ENCODE peak calls at places on chromosomes 13 and 19, in ten cellular contexts. C, T, E, M, L, K, B, F, R and A are unnamed samples.

GRCh38 chr19:48419158-48419920 is 25.9 kb downstream of the GRIN2D start:
- DNase-seq in C (peak; percentile 43), T (peak; percentile 60), E (peak; percentile 47), M (no peak), L (peak; percentile 42), K (peak; percentile 51), B (peak; percentile 81), F (peak; percentile 87), R (peak; percentile 49), A (peak; percentile 60)

GRCh38 chr13:107867701-107868661 is 347.4 kb downstream of the LIG4 start:
- DNase-seq in C (no peak), T (peak; percentile 70), E (no peak), M (peak; percentile 6), L (peak; percentile 57), K (peak; percentile 52), B (peak; percentile 62), F (peak; percentile 87), R (peak; percentile 35), A (peak; percentile 85)

GRCh38 chr13:28744656-28745055 is 25.9 kb upstream of the SLC46A3 start:
- DNase-seq in C (no peak), T (no peak), E (no peak), M (no peak), L (no peak), K (no peak), B (no peak), F (no peak), R (no peak), A (no peak)

GRCh38 chr13:75621147-75621546 is 15.0 kb upstream of the LMO7 start:
- DNase-seq in C (no peak), T (no peak), E (no peak), M (no peak), L (peak; percentile 70), K (peak; percentile 86), B (no peak), F (no peak), R (no peak), A (no peak)

GRCh38 chr13:32883501-32883900 is 132.7 kb upstream of the KL start:
- DNase-seq in C (no peak), T (no peak), E (no peak), M (no peak), L (peak; percentile 46), K (peak; percentile 64), B (peak; percentile 41), F (peak; percentile 37), R (no peak), A (no peak)

GRCh38 chr13:46595136-46595917 is 42.4 kb downstream of the LRCH1 start:
- DNase-seq in C (no peak), T (no peak), E (no peak), M (no peak), L (peak; percentile 60), K (peak; percentile 49), B (no peak), F (no peak), R (no peak), A (no peak)

GRCh38 chr13:76969488-76970365 is 21.4 kb downstream of the ACOD1 start:
- DNase-seq in C (no peak), T (no peak), E (no peak), M (no peak), L (no peak), K (peak; percentile 16), B (no peak), F (no peak), R (no peak), A (no peak)

GRCh38 chr13:90416519-90416918 is 931.0 kb upstream of the MIR17HG start:
- DNase-seq in C (no peak), T (no peak), E (no peak), M (no peak), L (peak; percentile 43), K (peak; percentile 94), B (peak; percentile 35), F (no peak), R (no peak), A (no peak)

GRCh38 chr19:50696065-50696425 is 23.6 kb downstream of the SHANK1 start:
- DNase-seq in C (no peak), T (no peak), E (no peak), M (no peak), L (no peak), K (no peak), B (no peak), F (no peak), R (no peak), A (no peak)

GRCh38 chr13:26377038-26377437 is 123.1 kb downstream of the CDK8 start:
- DNase-seq in C (no peak), T (peak; percentile 40), E (no peak), M (no peak), L (peak; percentile 3), K (peak; percentile 1), B (no peak), F (peak; percentile 38), R (no peak), A (peak; percentile 60)

GRCh38 chr19:47865166-47865565 is 6.1 kb downstream of the TPRX2 start:
- DNase-seq in C (peak; percentile 18), T (no peak), E (no peak), M (peak; percentile 18), L (no peak), K (no peak), B (peak; percentile 52), F (no peak), R (no peak), A (no peak)

GRCh38 chr19:8575467-8575997 is 1.7 kb downstream of the MYO1F start:
- DNase-seq in C (no peak), T (no peak), E (no peak), M (no peak), L (peak; percentile 35), K (peak; percentile 80), B (no peak), F (no peak), R (no peak), A (no peak)

GRCh38 chr19:35675589-35676140 is 9.3 kb downstream of the UPK1A start:
- DNase-seq in C (no peak), T (no peak), E (no peak), M (no peak), L (no peak), K (no peak), B (no peak), F (no peak), R (no peak), A (no peak)

GRCh38 chr13:103282571-103283450 is 216.6 kb upstream of the SLC10A2 start:
- DNase-seq in C (no peak), T (peak; percentile 64), E (no peak), M (no peak), L (peak; percentile 49), K (peak; percentile 95), B (no peak), F (no peak), R (no peak), A (no peak)

GRCh38 chr19:8884416-8884815 is 52.2 kb downstream of the MBD3L1 start:
- DNase-seq in C (no peak), T (no peak), E (no peak), M (no peak), L (no peak), K (no peak), B (no peak), F (no peak), R (no peak), A (no peak)

GRCh38 chr13:110680852-110681251 is 25.1 kb downstream of the CARS2 start:
- DNase-seq in C (no peak), T (peak; percentile 16), E (no peak), M (no peak), L (no peak), K (no peak), B (no peak), F (peak; percentile 69), R (no peak), A (peak; percentile 65)

GRCh38 chr13:32209670-32210069 is 105.5 kb downstream of the ZAR1L start:
- DNase-seq in C (no peak), T (peak; percentile 5), E (no peak), M (no peak), L (peak; percentile 36), K (peak; percentile 12), B (no peak), F (no peak), R (no peak), A (no peak)

GRCh38 chr19:18537431-18537830 is 5.9 kb downstream of the FKBP8 start:
- DNase-seq in C (no peak), T (no peak), E (no peak), M (no peak), L (no peak), K (no peak), B (no peak), F (no peak), R (no peak), A (no peak)
- H3K36me3 ChIP-seq in C (peaks cover 79% of the 10 kb centered on the region), T (peaks cover 50% of the 10 kb centered on the region), E (peaks cover 91% of the 10 kb centered on the region), M (peaks cover 3% of the 10 kb centered on the region), L (peaks cover 61% of the 10 kb centered on the region), K (peaks cover 31% of the 10 kb centered on the region), B (no peaks in the 10 kb centered on the region), F (peaks cover 37% of the 10 kb centered on the region), R (peaks cover 92% of the 10 kb centered on the region), A (peaks cover 61% of the 10 kb centered on the region)

GRCh38 chr13:20127563-20128458 is 33.0 kb downstream of the GJA3 start:
- DNase-seq in C (peak; percentile 77), T (peak; percentile 69), E (no peak), M (peak; percentile 78), L (peak; percentile 16), K (peak; percentile 66), B (peak; percentile 84), F (peak; percentile 87), R (peak; percentile 70), A (peak; percentile 83)
- TF ChIP-seq CTCF in C (peak; percentile 60), T (peak; percentile 53), E (peak; percentile 22), M (peak; percentile 74), L (peak; percentile 15), K (peak; percentile 24), B (peak; percentile 42), F (peak; percentile 44), R (peak; percentile 16), A (peak; percentile 87)

DNA sequence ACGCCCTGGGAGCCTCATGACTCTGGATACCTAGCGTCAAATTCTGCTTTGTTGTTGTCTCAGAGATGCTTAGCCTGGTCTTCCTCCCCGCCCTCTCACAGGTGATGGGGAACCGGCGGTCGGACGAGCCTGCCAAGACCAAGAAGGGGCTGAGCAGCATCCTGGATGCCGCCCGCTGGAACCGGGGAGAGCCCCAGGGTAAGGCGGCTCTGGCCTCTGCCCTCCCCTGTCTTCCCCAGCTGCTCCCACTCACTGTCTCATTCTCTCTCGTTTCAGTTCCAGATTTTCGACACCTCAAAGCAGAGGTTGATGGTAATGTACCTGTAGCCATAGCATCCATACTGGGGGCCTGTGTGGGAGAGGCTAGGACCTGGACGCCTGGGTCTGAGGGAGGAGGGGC is 11.4 kb downstream of the ARHGEF1 start:
- DNase-seq in C (no peak), T (no peak), E (no peak), M (no peak), L (no peak), K (no peak), B (no peak), F (no peak), R (no peak), A (no peak)
- H3K36me3 ChIP-seq in C (peaks cover 73% of the 10 kb centered on the region), T (no peaks in the 10 kb centered on the region), E (peaks cover 93% of the 10 kb centered on the region), M (peaks cover 9% of the 10 kb centered on the region), L (peaks cover 59% of the 10 kb centered on the region), K (peaks cover 37% of the 10 kb centered on the region), B (no peaks in the 10 kb centered on the region), F (peaks cover 45% of the 10 kb centered on the region), R (peaks cover 85% of the 10 kb centered on the region), A (peaks cover 19% of the 10 kb centered on the region)

GRCh38 chr13:50220938-50221337 is 205.7 kb downstream of the KCNRG start:
- DNase-seq in C (no peak), T (no peak), E (no peak), M (no peak), L (no peak), K (no peak), B (no peak), F (no peak), R (no peak), A (no peak)
- TF ChIP-seq CTCF in C (no peak), T (no peak), E (no peak), M (no peak), L (no peak), K (no peak), B (no peak), F (no peak), R (no peak), A (no peak)